ENCODE peak calls at places on chromosomes 2 and 18, in five cellular contexts. One of them, this sample, is unnamed.

GRCh38 chr2:133839677-133840076 is 271.4 kb upstream of the NCKAP5 start:
- ATAC-seq in left ventricle myocardium superior: no peak
- ATAC-seq in PC-3: no peak
- ATAC-seq in body of pancreas: no peak
- ATAC-seq in activated CD8-positive, alpha-beta memory T cell treated with anti-CD3 and anti-CD28 coated beads, Interleukin-2, amount 10 ng/mL, durations not matched to agents 7 days and 5 days: no peak
- ATAC-seq in this sample: no peak

GRCh38 chr2:56117764-56118163 is 66.0 kb upstream of the CCDC85A start:
- ATAC-seq in left ventricle myocardium superior: no peak
- ATAC-seq in PC-3: no peak
- ATAC-seq in body of pancreas: no peak
- ATAC-seq in activated CD8-positive, alpha-beta memory T cell treated with anti-CD3 and anti-CD28 coated beads, Interleukin-2, amount 10 ng/mL, durations not matched to agents 7 days and 5 days: no peak
- ATAC-seq in this sample: no peak

GRCh38 chr2:61471905-61472805 is 1.3 kb upstream of the USP34 start:
- ATAC-seq in left ventricle myocardium superior: no peak
- ATAC-seq in PC-3: no peak
- ATAC-seq in body of pancreas: no peak
- ATAC-seq in activated CD8-positive, alpha-beta memory T cell treated with anti-CD3 and anti-CD28 coated beads, Interleukin-2, amount 10 ng/mL, durations not matched to agents 7 days and 5 days: no peak
- ATAC-seq in this sample: peak; percentile 11

GRCh38 chr18:3425030-3425429 is 24.9 kb upstream of the TGIF1 start:
- ATAC-seq in left ventricle myocardium superior: no peak
- ATAC-seq in PC-3: no peak
- ATAC-seq in body of pancreas: no peak
- ATAC-seq in activated CD8-positive, alpha-beta memory T cell treated with anti-CD3 and anti-CD28 coated beads, Interleukin-2, amount 10 ng/mL, durations not matched to agents 7 days and 5 days: no peak
- ATAC-seq in this sample: no peak

GRCh38 chr18:26621161-26622026 is 73.0 kb upstream of the KCTD1 start:
- ATAC-seq in left ventricle myocardium superior: peak; percentile 69
- ATAC-seq in PC-3: peak; percentile 83
- ATAC-seq in body of pancreas: peak; percentile 86
- ATAC-seq in activated CD8-positive, alpha-beta memory T cell treated with anti-CD3 and anti-CD28 coated beads, Interleukin-2, amount 10 ng/mL, durations not matched to agents 7 days and 5 days: peak; percentile 58
- ATAC-seq in this sample: peak; percentile 26

GRCh38 chr2:110804915-110805314 is 72.5 kb downstream of the ACOXL start:
- ATAC-seq in left ventricle myocardium superior: no peak
- ATAC-seq in PC-3: no peak
- ATAC-seq in body of pancreas: no peak
- ATAC-seq in activated CD8-positive, alpha-beta memory T cell treated with anti-CD3 and anti-CD28 coated beads, Interleukin-2, amount 10 ng/mL, durations not matched to agents 7 days and 5 days: peak; percentile 88
- ATAC-seq in this sample: no peak

GRCh38 chr2:217839750-217840107 is 163.1 kb downstream of the TNS1 start:
- ATAC-seq in left ventricle myocardium superior: no peak
- ATAC-seq in PC-3: no peak
- ATAC-seq in body of pancreas: no peak
- ATAC-seq in activated CD8-positive, alpha-beta memory T cell treated with anti-CD3 and anti-CD28 coated beads, Interleukin-2, amount 10 ng/mL, durations not matched to agents 7 days and 5 days: no peak
- ATAC-seq in this sample: no peak

GRCh38 chr18:46053368-46054095 is 18.5 kb downstream of the PSTPIP2 start:
- ATAC-seq in left ventricle myocardium superior: no peak
- ATAC-seq in PC-3: no peak
- ATAC-seq in body of pancreas: no peak
- ATAC-seq in activated CD8-positive, alpha-beta memory T cell treated with anti-CD3 and anti-CD28 coated beads, Interleukin-2, amount 10 ng/mL, durations not matched to agents 7 days and 5 days: no peak
- ATAC-seq in this sample: peak; percentile 73

GRCh38 chr2:228181098-228182019 is at the start of gene SPHKAP:
- ATAC-seq in left ventricle myocardium superior: peak; percentile 93
- ATAC-seq in PC-3: no peak
- ATAC-seq in body of pancreas: no peak
- ATAC-seq in activated CD8-positive, alpha-beta memory T cell treated with anti-CD3 and anti-CD28 coated beads, Interleukin-2, amount 10 ng/mL, durations not matched to agents 7 days and 5 days: no peak
- ATAC-seq in this sample: peak; percentile 16

GRCh38 chr2:10048501-10049171 is 5.3 kb downstream of the KLF11 start:
- ATAC-seq in left ventricle myocardium superior: no peak
- ATAC-seq in PC-3: no peak
- ATAC-seq in body of pancreas: no peak
- ATAC-seq in activated CD8-positive, alpha-beta memory T cell treated with anti-CD3 and anti-CD28 coated beads, Interleukin-2, amount 10 ng/mL, durations not matched to agents 7 days and 5 days: no peak
- ATAC-seq in this sample: peak; percentile 74

GRCh38 chr2:3771576-3771975 is 68.2 kb downstream of the DCDC2C start:
- ATAC-seq in left ventricle myocardium superior: no peak
- ATAC-seq in PC-3: no peak
- ATAC-seq in body of pancreas: no peak
- ATAC-seq in activated CD8-positive, alpha-beta memory T cell treated with anti-CD3 and anti-CD28 coated beads, Interleukin-2, amount 10 ng/mL, durations not matched to agents 7 days and 5 days: no peak
- ATAC-seq in this sample: no peak

GRCh38 chr2:195590199-195590865 is 66.7 kb upstream of the SLC39A10 start:
- ATAC-seq in left ventricle myocardium superior: peak; percentile 96
- ATAC-seq in PC-3: no peak
- ATAC-seq in body of pancreas: no peak
- ATAC-seq in activated CD8-positive, alpha-beta memory T cell treated with anti-CD3 and anti-CD28 coated beads, Interleukin-2, amount 10 ng/mL, durations not matched to agents 7 days and 5 days: no peak
- ATAC-seq in this sample: no peak

GRCh38 chr2:7693246-7694065 is 776.2 kb downstream of the RNF144A start:
- ATAC-seq in left ventricle myocardium superior: no peak
- ATAC-seq in PC-3: no peak
- ATAC-seq in body of pancreas: no peak
- ATAC-seq in activated CD8-positive, alpha-beta memory T cell treated with anti-CD3 and anti-CD28 coated beads, Interleukin-2, amount 10 ng/mL, durations not matched to agents 7 days and 5 days: no peak
- ATAC-seq in this sample: no peak

GRCh38 chr2:135948642-135949355 is 36.6 kb downstream of the DARS1 start:
- ATAC-seq in left ventricle myocardium superior: no peak
- ATAC-seq in PC-3: peak; percentile 84
- ATAC-seq in body of pancreas: peak; percentile 67
- ATAC-seq in activated CD8-positive, alpha-beta memory T cell treated with anti-CD3 and anti-CD28 coated beads, Interleukin-2, amount 10 ng/mL, durations not matched to agents 7 days and 5 days: peak; percentile 85
- ATAC-seq in this sample: peak; percentile 83

GRCh38 chr2:84880645-84881521 is at the start of gene TRABD2A:
- ATAC-seq in left ventricle myocardium superior: peak; percentile 41
- ATAC-seq in PC-3: peak; percentile 32
- ATAC-seq in body of pancreas: peak; percentile 16
- ATAC-seq in activated CD8-positive, alpha-beta memory T cell treated with anti-CD3 and anti-CD28 coated beads, Interleukin-2, amount 10 ng/mL, durations not matched to agents 7 days and 5 days: peak; percentile 57
- ATAC-seq in this sample: peak; percentile 41

GRCh38 chr2:55875434-55876135 is 48.0 kb downstream of the EFEMP1 start:
- ATAC-seq in left ventricle myocardium superior: peak; percentile 48
- ATAC-seq in PC-3: no peak
- ATAC-seq in body of pancreas: no peak
- ATAC-seq in activated CD8-positive, alpha-beta memory T cell treated with anti-CD3 and anti-CD28 coated beads, Interleukin-2, amount 10 ng/mL, durations not matched to agents 7 days and 5 days: no peak
- ATAC-seq in this sample: peak; percentile 77

GRCh38 chr2:113278812-113279139 is at the start of gene PAX8:
- ATAC-seq in left ventricle myocardium superior: no peak
- ATAC-seq in PC-3: no peak
- ATAC-seq in body of pancreas: no peak
- ATAC-seq in activated CD8-positive, alpha-beta memory T cell treated with anti-CD3 and anti-CD28 coated beads, Interleukin-2, amount 10 ng/mL, durations not matched to agents 7 days and 5 days: no peak
- ATAC-seq in this sample: no peak

GRCh38 chr2:100405403-100406119 is 11.9 kb downstream of the CHST10 start:
- ATAC-seq in left ventricle myocardium superior: no peak
- ATAC-seq in PC-3: no peak
- ATAC-seq in body of pancreas: no peak
- ATAC-seq in activated CD8-positive, alpha-beta memory T cell treated with anti-CD3 and anti-CD28 coated beads, Interleukin-2, amount 10 ng/mL, durations not matched to agents 7 days and 5 days: no peak
- ATAC-seq in this sample: no peak

GRCh38 chr2:99645960-99646359 is 156.1 kb upstream of the REV1 start:
- ATAC-seq in left ventricle myocardium superior: no peak
- ATAC-seq in PC-3: no peak
- ATAC-seq in body of pancreas: no peak
- ATAC-seq in activated CD8-positive, alpha-beta memory T cell treated with anti-CD3 and anti-CD28 coated beads, Interleukin-2, amount 10 ng/mL, durations not matched to agents 7 days and 5 days: no peak
- ATAC-seq in this sample: no peak

GRCh38 chr2:224325941-224326340 is 76.0 kb downstream of the FAM124B start:
- ATAC-seq in left ventricle myocardium superior: no peak
- ATAC-seq in PC-3: no peak
- ATAC-seq in body of pancreas: no peak
- ATAC-seq in activated CD8-positive, alpha-beta memory T cell treated with anti-CD3 and anti-CD28 coated beads, Interleukin-2, amount 10 ng/mL, durations not matched to agents 7 days and 5 days: no peak
- ATAC-seq in this sample: no peak

GRCh38 chr18:4603955-4604354 is 148.8 kb upstream of the DLGAP1 start:
- ATAC-seq in left ventricle myocardium superior: no peak
- ATAC-seq in PC-3: no peak
- ATAC-seq in body of pancreas: no peak
- ATAC-seq in activated CD8-positive, alpha-beta memory T cell treated with anti-CD3 and anti-CD28 coated beads, Interleukin-2, amount 10 ng/mL, durations not matched to agents 7 days and 5 days: no peak
- ATAC-seq in this sample: no peak

GRCh38 chr2:195382186-195382585 is 274.8 kb upstream of the SLC39A10 start:
- ATAC-seq in left ventricle myocardium superior: no peak
- ATAC-seq in PC-3: no peak
- ATAC-seq in body of pancreas: no peak
- ATAC-seq in activated CD8-positive, alpha-beta memory T cell treated with anti-CD3 and anti-CD28 coated beads, Interleukin-2, amount 10 ng/mL, durations not matched to agents 7 days and 5 days: peak; percentile 67
- ATAC-seq in this sample: no peak

GRCh38 chr18:63198098-63198760 is 121.3 kb downstream of the BCL2 start:
- ATAC-seq in left ventricle myocardium superior: no peak
- ATAC-seq in PC-3: no peak
- ATAC-seq in body of pancreas: no peak
- ATAC-seq in activated CD8-positive, alpha-beta memory T cell treated with anti-CD3 and anti-CD28 coated beads, Interleukin-2, amount 10 ng/mL, durations not matched to agents 7 days and 5 days: no peak
- ATAC-seq in this sample: no peak

GRCh38 chr2:99471635-99472326 is 18.0 kb downstream of the REV1 start:
- ATAC-seq in left ventricle myocardium superior: no peak
- ATAC-seq in PC-3: peak; percentile 45
- ATAC-seq in body of pancreas: no peak
- ATAC-seq in activated CD8-positive, alpha-beta memory T cell treated with anti-CD3 and anti-CD28 coated beads, Interleukin-2, amount 10 ng/mL, durations not matched to agents 7 days and 5 days: no peak
- ATAC-seq in this sample: no peak

GRCh38 chr2:240820607-240821428 is 799 bp upstream of the KIF1A start:
- ATAC-seq in left ventricle myocardium superior: no peak
- ATAC-seq in PC-3: peak; percentile 51
- ATAC-seq in body of pancreas: peak; percentile 2
- ATAC-seq in activated CD8-positive, alpha-beta memory T cell treated with anti-CD3 and anti-CD28 coated beads, Interleukin-2, amount 10 ng/mL, durations not matched to agents 7 days and 5 days: peak; percentile 21
- ATAC-seq in this sample: peak; percentile 57

GRCh38 chr2:42755161-42755900 is 8.6 kb downstream of the OXER1 start:
- ATAC-seq in left ventricle myocardium superior: peak; percentile 4
- ATAC-seq in PC-3: no peak
- ATAC-seq in body of pancreas: peak; percentile 82
- ATAC-seq in activated CD8-positive, alpha-beta memory T cell treated with anti-CD3 and anti-CD28 coated beads, Interleukin-2, amount 10 ng/mL, durations not matched to agents 7 days and 5 days: no peak
- ATAC-seq in this sample: peak; percentile 56

GRCh38 chr2:46493241-46493970 is 14.0 kb downstream of the TMEM247 start:
- ATAC-seq in left ventricle myocardium superior: no peak
- ATAC-seq in PC-3: peak; percentile 91
- ATAC-seq in body of pancreas: no peak
- ATAC-seq in activated CD8-positive, alpha-beta memory T cell treated with anti-CD3 and anti-CD28 coated beads, Interleukin-2, amount 10 ng/mL, durations not matched to agents 7 days and 5 days: peak; percentile 51
- ATAC-seq in this sample: peak; percentile 80

This sample was measured in SK-N-SH treated with all-trans-retinoic acid at 6 μM for 48 hours.